ENCODE peak calls at places on chromosomes 16 and 17, in four cellular contexts. Z, F, X and L are unnamed samples.
A peak's percentile ranks its signal among the peaks of the same experiment; 100 is the strongest.

GRCh38 chr16:25040543-25040942 is 25.4 kb upstream of the ARHGAP17 start:
- DNase-seq in Z (no peak), F (no peak), X (no peak), L (no peak)

GRCh38 chr17:31216053-31216751 is 80.8 kb downstream of the OMG start:
- DNase-seq in Z (no peak), F (peak; percentile 51), X (peak; percentile 92), L (peak; percentile 65)

GRCh38 chr17:44115585-44116415 is 7.6 kb downstream of the HDAC5 start:
- DNase-seq in Z (no peak), F (peak; percentile 54), X (peak; percentile 43), L (peak; percentile 67)

GRCh38 chr17:41777157-41777578 is 9.3 kb downstream of the JUP start:
- DNase-seq in Z (no peak), F (peak; percentile 25), X (no peak), L (no peak)

GRCh38 chr17:58400826-58401225 is 16.5 kb downstream of the RNF43 start:
- DNase-seq in Z (no peak), F (no peak), X (no peak), L (no peak)

GRCh38 chr17:46045639-46046038 is 46.6 kb downstream of the STH start:
- DNase-seq in Z (no peak), F (no peak), X (peak; percentile 16), L (no peak)

GRCh38 chr17:81422776-81423697 is 27.8 kb downstream of the BAHCC1 start:
- DNase-seq in Z (no peak), F (peak; percentile 50), X (peak; percentile 96), L (no peak)

GRCh38 chr17:75679706-75680201 is 12.6 kb downstream of the SAP30BP start:
- DNase-seq in Z (no peak), F (no peak), X (no peak), L (no peak)

GRCh38 chr16:4017807-4018206 is 98.4 kb downstream of the ADCY9 start:
- DNase-seq in Z (no peak), F (no peak), X (no peak), L (no peak)

GRCh38 chr17:37447641-37448040 is 41.0 kb downstream of the TADA2A start:
- DNase-seq in Z (no peak), F (peak; percentile 25), X (peak; percentile 51), L (no peak)

GRCh38 chr17:55416470-55417052 is 5.1 kb downstream of the MMD start:
- DNase-seq in Z (no peak), F (peak; percentile 20), X (peak; percentile 55), L (no peak)

GRCh38 chr17:50911450-50911849 is 45.3 kb upstream of the TOB1 start:
- DNase-seq in Z (no peak), F (no peak), X (no peak), L (no peak)

GRCh38 chr16:35598696-35599332 is 2139.4 kb downstream of the TP53TG3F start:
- DNase-seq in Z (no peak), F (no peak), X (no peak), L (no peak)

GRCh38 chr17:79464310-79465010 is 146.4 kb downstream of the RBFOX3 start:
- DNase-seq in Z (no peak), F (no peak), X (no peak), L (no peak)

GRCh38 chr16:17470871-17471744 is at the start of gene XYLT1:
- DNase-seq in Z (peak; percentile 35), F (peak; percentile 69), X (peak; percentile 94), L (no peak)

GRCh38 chr17:80124351-80124981 is 22.5 kb downstream of the EIF4A3 start:
- DNase-seq in Z (no peak), F (peak; percentile 49), X (peak; percentile 64), L (peak; percentile 64)

GRCh38 chr17:35612924-35613521 is 25.9 kb downstream of the AP2B1 start:
- DNase-seq in Z (no peak), F (peak; percentile 65), X (peak; percentile 65), L (peak; percentile 69)

GRCh38 chr16:54779549-54779948 is 151.1 kb upstream of the IRX5 start:
- DNase-seq in Z (no peak), F (no peak), X (no peak), L (no peak)

GRCh38 chr17:46056800-46057304 is 57.8 kb downstream of the STH start:
- DNase-seq in Z (no peak), F (no peak), X (peak; percentile 74), L (peak; percentile 64)

GRCh38 chr16:72673118-72673517 is 374.8 kb downstream of the ZFHX3 start:
- DNase-seq in Z (no peak), F (no peak), X (peak; percentile 4), L (no peak)

GRCh38 chr17:50219345-50219744 is 17.9 kb upstream of the COL1A1 start:
- DNase-seq in Z (no peak), F (no peak), X (peak; percentile 90), L (no peak)

GRCh38 chr17:63998050-63998720 is at the start of gene PRR29:
- DNase-seq in Z (peak; percentile 61), F (peak; percentile 91), X (peak; percentile 31), L (peak; percentile 47)

GRCh38 chr17:78661092-78661770 is 84.0 kb upstream of the DNAH17 start:
- DNase-seq in Z (no peak), F (no peak), X (no peak), L (no peak)

GRCh38 chr17:72440961-72441360 is 320.1 kb downstream of the SOX9 start:
- DNase-seq in Z (no peak), F (no peak), X (no peak), L (no peak)

GRCh38 chr16:89407282-89407924 is 83.0 kb downstream of the ANKRD11 start:
- DNase-seq in Z (no peak), F (no peak), X (no peak), L (no peak)

GRCh38 chr17:32927724-32928526 is at the start of gene TMEM98:
- DNase-seq in Z (no peak), F (peak; percentile 75), X (peak; percentile 12), L (peak; percentile 56)

GRCh38 chr16:30551781-30552180 is 6.4 kb downstream of the ZNF764 start:
- DNase-seq in Z (peak; percentile 74), F (no peak), X (no peak), L (no peak)

GRCh38 chr17:12667299-12667958 is 1.7 kb downstream of the MYOCD start:
- DNase-seq in Z (no peak), F (peak; percentile 86), X (peak; percentile 89), L (peak; percentile 38)

GRCh38 chr17:76716146-76716833 is 5.5 kb upstream of the MXRA7 start:
- DNase-seq in Z (peak; percentile 60), F (no peak), X (peak; percentile 99), L (no peak)

GRCh38 chr16:12573730-12574383 is 229.8 kb downstream of the CPPED1 start:
- DNase-seq in Z (no peak), F (peak; percentile 55), X (no peak), L (peak; percentile 23)

GRCh38 chr17:21291862-21292261 is 7.4 kb downstream of the MAP2K3 start:
- DNase-seq in Z (no peak), F (no peak), X (no peak), L (no peak)

GRCh38 chr17:78394209-78394608 is 15.8 kb downstream of the PGS1 start:
- DNase-seq in Z (no peak), F (no peak), X (no peak), L (no peak)

GRCh38 chr16:4244254-4244812 is 2.5 kb upstream of the SRL start:
- DNase-seq in Z (no peak), F (peak; percentile 72), X (peak; percentile 10), L (peak; percentile 90)

GRCh38 chr17:42667088-42667951 is 8.2 kb downstream of the TUBG2 start:
- DNase-seq in Z (no peak), F (no peak), X (peak; percentile 73), L (no peak)

GRCh38 chr16:67967183-67967955 is 1.1 kb downstream of the SLC12A4 start:
- DNase-seq in Z (no peak), F (peak; percentile 34), X (no peak), L (no peak)

GRCh38 chr16:63841271-63841670 is 1280.6 kb downstream of the CDH11 start:
- DNase-seq in Z (no peak), F (no peak), X (no peak), L (no peak)

GRCh38 chr17:75631353-75631752 is 1.9 kb upstream of the SMIM5 start:
- DNase-seq in Z (no peak), F (no peak), X (no peak), L (no peak)

DNA sequence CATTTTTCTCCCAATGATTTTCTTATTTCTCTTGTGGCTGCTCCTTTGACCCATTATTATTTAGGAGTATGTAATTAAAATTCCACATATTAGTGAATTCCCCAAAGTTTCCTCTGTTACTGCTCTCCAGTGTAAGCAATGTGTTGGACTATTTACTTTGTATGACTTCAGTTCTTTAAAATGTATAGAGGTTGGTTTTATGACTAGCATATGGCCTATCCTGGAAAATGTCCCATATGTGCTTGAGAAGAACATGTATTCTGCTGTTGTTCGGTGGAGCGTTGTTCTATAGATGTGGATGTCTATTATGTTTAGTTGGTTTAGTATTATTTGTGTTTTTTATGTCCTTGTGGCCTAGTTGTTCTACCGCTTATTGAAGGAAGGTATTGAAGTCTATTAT is 6.0 kb upstream of the NT5M start:
- DNase-seq in Z (no peak), F (no peak), X (peak; percentile 62), L (no peak)
- H3K4me3 ChIP-seq in Z (no peak overlapping the region), F (no peak overlapping the region), X (no peak overlapping the region), L (no peak overlapping the region)

DNA sequence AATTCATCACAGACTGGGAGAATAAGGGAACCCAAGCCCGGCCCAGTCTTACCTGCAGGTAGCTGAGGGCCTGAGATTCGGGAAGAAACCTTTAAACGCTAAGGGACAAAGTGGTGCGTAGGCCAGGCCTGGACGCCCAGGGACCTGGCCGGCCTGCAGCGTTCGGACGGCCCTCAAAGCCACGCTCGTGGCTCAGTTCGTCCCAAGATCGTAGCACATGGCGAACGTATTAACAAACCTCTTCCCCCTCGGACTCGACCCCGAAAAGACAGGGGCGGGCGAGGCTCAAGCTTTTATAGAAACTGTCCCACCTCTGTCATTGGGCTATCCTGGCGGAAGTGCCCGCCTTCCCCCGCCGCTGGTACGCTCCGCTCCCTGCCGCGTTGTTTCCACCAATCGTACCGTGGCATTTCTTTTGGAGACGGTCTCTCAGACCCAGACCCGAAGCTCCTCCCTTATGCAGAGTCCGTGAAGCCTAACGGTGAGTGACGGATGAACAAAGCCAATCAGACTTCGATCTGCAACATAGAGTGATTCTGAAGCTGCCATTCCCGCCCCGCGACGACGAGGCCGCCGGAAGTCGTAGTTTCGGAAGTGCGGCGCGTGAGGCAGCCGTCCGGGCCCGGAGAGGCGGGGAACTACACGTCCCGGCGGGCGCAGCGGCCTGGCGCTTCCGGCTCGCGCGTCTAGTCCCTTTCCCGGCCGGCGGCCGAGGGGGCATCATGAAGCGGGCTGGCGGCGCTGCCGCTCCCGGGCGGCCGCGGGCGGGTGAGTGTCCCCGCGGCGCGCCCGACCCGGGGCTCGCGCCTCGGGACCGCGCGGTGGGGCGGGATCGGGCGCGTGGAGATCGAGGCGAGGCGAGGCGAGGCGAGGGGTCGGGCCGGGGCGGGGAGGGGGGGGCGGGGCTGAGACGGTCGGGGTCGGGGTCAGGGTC is at the start of gene TRAF7:
- DNase-seq in Z (peak; percentile 97), F (peak; percentile 100), X (peak; percentile 100), L (peak; percentile 100)
- H3K4me1 ChIP-seq in Z (peaks cover 48% of the 10 kb centered on the region), F (peaks cover 33% of the 10 kb centered on the region), X (peaks cover 48% of the 10 kb centered on the region), L (peaks cover 30% of the 10 kb centered on the region)

GRCh38 chr17:62674363-62674739 is 46.9 kb downstream of the MRC2 start:
- DNase-seq in Z (no peak), F (no peak), X (no peak), L (no peak)

GRCh38 chr17:62674841-62675240 is 47.4 kb downstream of the MRC2 start:
- DNase-seq in Z (no peak), F (no peak), X (no peak), L (no peak)

GRCh38 chr17:62672957-62673356 is 45.5 kb downstream of the MRC2 start:
- DNase-seq in Z (no peak), F (no peak), X (no peak), L (no peak)

GRCh38 chr17:62675260-62675659 is 47.8 kb downstream of the MRC2 start:
- DNase-seq in Z (no peak), F (no peak), X (no peak), L (no peak)

GRCh38 chr17:62673614-62674362 is 46.3 kb downstream of the MRC2 start:
- DNase-seq in Z (no peak), F (no peak), X (no peak), L (no peak)
- H3K36me3 ChIP-seq in Z (no peaks in the 10 kb centered on the region), F (peaks cover 4% of the 10 kb centered on the region), X (peaks cover 82% of the 10 kb centered on the region), L (peaks cover 9% of the 10 kb centered on the region)

GRCh38 chr17:39777534-39778365 is 40.0 kb downstream of the GRB7 start:
- DNase-seq in Z (no peak), F (no peak), X (no peak), L (no peak)
- H3K4me3 ChIP-seq in Z (peak overlapping the region; percentile 57), F (no peak overlapping the region), X (no peak overlapping the region), L (no peak overlapping the region)